ENCODE peak calls at places on chromosomes 12 and 14, in eight cellular contexts. Q, K, L, S, W, N, D and Y are unnamed samples.

GRCh38 chr12:132838464-132839080 is 9.9 kb upstream of the GOLGA3 start:
- DNase-seq in Q (no peak), K (no peak), S (no peak), D (no peak), L (no peak), N (no peak), W (no peak), Y (no peak)

GRCh38 chr14:76651410-76652055 is 109.7 kb upstream of the VASH1 start:
- DNase-seq in K (no peak), S (no peak), L (no peak), N (no peak), W (no peak), Q (no peak), D (no peak), Y (no peak)

GRCh38 chr12:3492868-3493224 is 1.8 kb downstream of the PRMT8 start:
- DNase-seq in D (no peak), N (no peak), W (no peak), K (no peak), L (no peak), Q (no peak), S (no peak), Y (no peak)

GRCh38 chr14:88535149-88535548 is 19.7 kb downstream of the PTPN21 start:
- DNase-seq in S (no peak), W (no peak), Q (no peak), D (no peak), K (peak; percentile 21), N (no peak), L (no peak), Y (no peak)

GRCh38 chr12:52521581-52522266 is 1.5 kb upstream of the KRT5 start:
- DNase-seq in Q (no peak), N (peak; percentile 8), D (peak; percentile 84), L (no peak), S (no peak), W (no peak), K (no peak), Y (no peak)

GRCh38 chr12:6363010-6363329 is 12.4 kb downstream of the SCNN1A start:
- DNase-seq in K (no peak), L (no peak), W (no peak), N (no peak), S (no peak), Q (no peak), D (no peak), Y (no peak)

GRCh38 chr12:103495158-103495782 is 498 bp downstream of the C12orf42 start:
- DNase-seq in N (no peak), W (no peak), Q (no peak), L (peak; percentile 60), D (no peak), K (peak; percentile 30), S (no peak), Y (peak; percentile 12)

GRCh38 chr14:23612802-23613201 is 23.4 kb upstream of the DHRS2 start:
- DNase-seq in D (no peak), L (no peak), N (no peak), W (no peak), K (no peak), Q (no peak), S (no peak), Y (no peak)

GRCh38 chr14:95524706-95525512 is 8.5 kb upstream of the SYNE3 start:
- DNase-seq in S (no peak), K (no peak), L (no peak), Q (no peak), W (no peak), N (no peak), D (peak; percentile 77), Y (no peak)

GRCh38 chr12:105766029-105766428 is 372.7 kb downstream of the NUAK1 start:
- DNase-seq in D (no peak), S (no peak), N (no peak), Q (no peak), L (no peak), W (no peak), K (no peak), Y (no peak)

GRCh38 chr12:26062566-26062965 is 62.3 kb downstream of the BHLHE41 start:
- DNase-seq in L (no peak), Q (no peak), W (peak; percentile 28), K (no peak), N (no peak), D (peak; percentile 50), S (no peak), Y (peak; percentile 66)

GRCh38 chr14:69315302-69315701 is 55.3 kb downstream of the GALNT16 start:
- DNase-seq in Q (no peak), K (no peak), D (no peak), N (no peak), W (no peak), L (peak; percentile 8), S (no peak), Y (peak; percentile 12)

GRCh38 chr12:2239376-2240010 is 186.7 kb downstream of the CACNA1C start:
- DNase-seq in S (no peak), N (no peak), D (no peak), W (peak; percentile 65), Q (no peak), L (no peak), K (no peak), Y (no peak)